ENCODE peak calls at places on chromosomes 11 and 22, in six cellular contexts. T is pancreas, Z is stomach, Y is HCT116, R is breast epithelium, C is OCI-LY7. M is an unnamed sample.

GRCh38 chr11:66591175-66591574 is 1.7 kb downstream of the CCDC87 start:
- DNase-seq in T (no peak), Z (no peak), Y (no peak), R (no peak), C (no peak), M (no peak)

GRCh38 chr22:49847751-49848689 is 5.6 kb upstream of the ZBED4 start:
- DNase-seq in T (peak; percentile 51), Z (no peak), Y (no peak), R (no peak), C (no peak), M (no peak)

GRCh38 chr22:48665286-48666010 is 1162.2 kb downstream of the BRD1 start:
- DNase-seq in T (no peak), Z (no peak), Y (no peak), R (no peak), C (no peak), M (no peak)

GRCh38 chr11:120329556-120329955 is 4.5 kb downstream of the TLCD5 start:
- DNase-seq in T (no peak), Z (no peak), Y (no peak), R (no peak), C (no peak), M (no peak)

GRCh38 chr22:38479096-38479840 is 11.4 kb downstream of the KDELR3 start:
- DNase-seq in T (no peak), Z (no peak), Y (no peak), R (no peak), C (no peak), M (no peak)

GRCh38 chr22:21651521-21652009 is 9.5 kb downstream of the SDF2L1 start:
- DNase-seq in T (no peak), Z (no peak), Y (no peak), R (no peak), C (no peak), M (no peak)

GRCh38 chr11:117443269-117444186 is 115.9 kb downstream of the CEP164 start:
- DNase-seq in T (peak; percentile 48), Z (peak; percentile 34), Y (no peak), R (no peak), C (no peak), M (peak; percentile 86)

GRCh38 chr11:122721201-122721963 is 65.9 kb downstream of the UBASH3B start:
- DNase-seq in T (no peak), Z (no peak), Y (no peak), R (no peak), C (no peak), M (no peak)

GRCh38 chr22:30918761-30919160 is 49.8 kb downstream of the MORC2 start:
- DNase-seq in T (no peak), Z (no peak), Y (no peak), R (no peak), C (no peak), M (no peak)

GRCh38 chr11:12318791-12319733 is 58.3 kb upstream of the PARVA start:
- DNase-seq in T (no peak), Z (no peak), Y (no peak), R (no peak), C (peak; percentile 2), M (peak; percentile 31)

GRCh38 chr11:69799582-69799981 is 19.6 kb downstream of the FGF3 start:
- DNase-seq in T (no peak), Z (no peak), Y (peak; percentile 84), R (no peak), C (peak; percentile 54), M (peak; percentile 43)

GRCh38 chr22:40462195-40462988 is 92.0 kb downstream of the SGSM3 start:
- DNase-seq in T (no peak), Z (no peak), Y (no peak), R (no peak), C (peak; percentile 53), M (no peak)

GRCh38 chr22:21972293-21972779 is 10.3 kb downstream of the TOP3B start:
- DNase-seq in T (no peak), Z (no peak), Y (no peak), R (no peak), C (peak; percentile 66), M (peak; percentile 51)

GRCh38 chr22:31923166-31923565 is 21.2 kb upstream of the YWHAH start:
- DNase-seq in T (peak; percentile 57), Z (no peak), Y (no peak), R (no peak), C (no peak), M (no peak)

GRCh38 chr11:111513240-111513605 is 1.0 kb upstream of the BTG4 start:
- DNase-seq in T (no peak), Z (no peak), Y (no peak), R (no peak), C (no peak), M (no peak)

GRCh38 chr11:111515591-111515990 is 1.0 kb downstream of the HOATZ start:
- DNase-seq in T (no peak), Z (no peak), Y (no peak), R (no peak), C (no peak), M (no peak)

GRCh38 chr11:111510311-111510710 is 1.9 kb downstream of the BTG4 start:
- DNase-seq in T (no peak), Z (no peak), Y (no peak), R (no peak), C (no peak), M (no peak)

GRCh38 chr11:111512296-111513239 is at the start of gene BTG4:
- DNase-seq in T (peak; percentile 11), Z (no peak), Y (no peak), R (no peak), C (no peak), M (peak; percentile 27)

DNA sequence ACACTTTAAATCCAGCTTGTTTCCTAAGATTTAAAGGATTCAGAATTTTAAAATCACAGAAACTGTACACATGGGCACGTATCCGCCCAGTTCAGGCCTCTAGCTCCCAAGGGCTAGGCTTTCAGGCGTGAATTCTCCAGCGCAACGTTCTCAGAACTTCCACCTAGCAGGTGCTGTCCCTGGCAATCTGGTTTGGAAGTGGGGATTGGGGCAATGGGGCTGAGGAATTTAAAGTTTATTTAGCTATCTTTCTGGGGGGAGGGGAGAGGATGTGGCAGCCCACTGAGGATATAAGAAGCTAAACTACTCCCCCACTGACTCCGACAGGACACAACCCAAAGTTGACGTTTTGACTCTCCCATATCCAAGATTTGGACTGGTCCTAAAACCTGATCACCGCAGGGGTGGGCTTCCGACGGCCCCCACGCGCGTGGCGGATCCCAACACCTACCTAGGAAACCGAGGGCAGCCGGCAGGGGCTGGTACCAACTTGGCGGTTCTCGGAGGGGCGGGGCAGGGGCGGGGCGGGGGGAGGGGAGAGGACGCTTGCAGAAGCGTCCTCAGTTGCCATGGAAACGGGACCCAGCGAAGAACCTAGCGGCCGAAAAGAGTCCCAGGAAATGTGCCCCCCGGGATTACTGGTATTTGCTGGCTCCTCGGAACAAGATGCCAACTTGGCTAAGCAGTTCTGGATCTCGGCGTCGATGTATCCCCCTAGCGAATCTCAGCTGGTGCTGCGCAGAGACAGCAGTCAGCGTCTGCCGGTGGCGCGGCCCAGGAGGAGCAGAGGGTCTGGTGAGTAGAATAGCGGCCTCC is at the start of gene HOATZ:
- DNase-seq in T (no peak), Z (no peak), Y (no peak), R (no peak), C (no peak), M (no peak)
- TF ChIP-seq CTCF in T (no peak), Z (no peak), Y (no peak), R (no peak), C (no peak), M (no peak)

GRCh38 chr11:99519095-99519494 is 498.3 kb downstream of the CNTN5 start:
- DNase-seq in T (no peak), Z (no peak), Y (no peak), R (no peak), C (no peak), M (no peak)

DNA sequence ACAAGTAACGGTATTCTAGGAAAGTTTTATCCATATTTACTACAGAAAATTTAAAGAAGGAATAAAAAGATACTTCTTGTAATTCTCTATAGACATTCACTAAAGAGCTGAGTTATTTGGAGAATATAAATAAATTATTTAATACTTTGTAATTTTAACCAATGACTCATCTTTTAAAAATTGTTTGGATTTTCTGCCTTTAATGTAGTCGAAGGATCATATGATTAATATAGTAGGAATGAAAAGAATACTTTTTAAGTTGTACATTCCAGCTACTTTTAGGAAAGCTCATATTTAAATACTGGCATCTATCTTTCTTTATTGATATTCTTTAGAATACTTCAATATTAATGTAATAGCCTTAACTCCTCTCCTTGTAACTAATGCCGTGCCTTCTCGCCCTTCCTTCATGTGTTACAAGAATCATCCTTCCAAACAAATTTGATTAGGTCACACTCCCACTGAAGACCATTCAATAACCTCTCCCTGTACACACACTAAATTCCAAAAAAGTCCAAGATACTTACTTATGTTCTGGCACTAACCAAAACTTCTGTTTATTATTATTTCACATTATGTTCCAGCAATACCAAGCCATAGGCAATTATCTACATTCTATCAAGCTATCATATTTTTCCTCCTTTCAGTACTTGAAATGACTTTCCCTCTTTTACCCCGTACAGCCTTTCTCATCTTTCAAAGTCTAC is 501.9 kb downstream of the CNTN5 start:
- DNase-seq in T (no peak), Z (no peak), Y (no peak), R (no peak), C (no peak), M (no peak)
- H3K9me3 ChIP-seq in T (no peaks in the 10 kb centered on the region), Z (no peaks in the 10 kb centered on the region), Y (peaks cover under 1% of the 10 kb centered on the region), R (no peaks in the 10 kb centered on the region), C (no peaks in the 10 kb centered on the region), M (no peaks in the 10 kb centered on the region)

DNA sequence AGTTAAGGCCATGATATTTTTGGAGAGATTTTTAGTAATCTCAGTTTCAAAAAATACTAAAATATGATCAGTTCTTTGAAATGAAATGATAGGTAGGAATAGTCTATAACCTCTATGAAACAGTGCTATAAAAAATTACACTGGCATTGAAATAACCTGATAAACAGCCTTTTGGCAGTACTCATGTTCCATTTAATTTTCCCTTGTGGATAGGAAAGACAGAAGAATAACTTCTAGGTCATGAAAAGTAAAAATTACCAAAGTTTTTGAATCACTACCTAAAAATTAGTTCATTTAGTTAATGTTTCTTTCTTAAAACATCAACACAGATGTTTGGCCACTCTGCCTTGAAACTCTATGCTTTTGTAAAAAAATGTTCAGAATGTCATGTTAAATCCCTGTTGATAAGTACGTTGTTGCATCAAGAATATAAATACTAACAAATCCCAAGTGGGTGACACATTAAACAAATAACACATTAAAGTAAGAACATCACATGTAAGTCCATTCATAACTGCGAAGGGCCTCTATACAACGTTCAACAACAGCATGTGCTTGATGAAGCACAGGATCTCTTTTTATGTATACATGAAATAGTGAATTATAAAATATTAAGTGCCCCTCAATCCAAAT is 290.2 kb downstream of the SWAP70 start:
- DNase-seq in T (no peak), Z (no peak), Y (no peak), R (no peak), C (no peak), M (no peak)
- TF ChIP-seq CTCF in T (no peak), Z (no peak), Y (no peak), R (no peak), C (no peak), M (no peak)

GRCh38 chr11:60566773-60567172 is 51.6 kb downstream of the MS4A13 start:
- DNase-seq in T (no peak), Z (no peak), Y (no peak), R (no peak), C (no peak), M (no peak)
- H3K9me3 ChIP-seq in T (no peaks in the 10 kb centered on the region), Z (peaks cover 6% of the 10 kb centered on the region), Y (no peaks in the 10 kb centered on the region), R (peaks cover 10% of the 10 kb centered on the region), C (peaks cover 8% of the 10 kb centered on the region), M (peaks cover 22% of the 10 kb centered on the region)

DNA sequence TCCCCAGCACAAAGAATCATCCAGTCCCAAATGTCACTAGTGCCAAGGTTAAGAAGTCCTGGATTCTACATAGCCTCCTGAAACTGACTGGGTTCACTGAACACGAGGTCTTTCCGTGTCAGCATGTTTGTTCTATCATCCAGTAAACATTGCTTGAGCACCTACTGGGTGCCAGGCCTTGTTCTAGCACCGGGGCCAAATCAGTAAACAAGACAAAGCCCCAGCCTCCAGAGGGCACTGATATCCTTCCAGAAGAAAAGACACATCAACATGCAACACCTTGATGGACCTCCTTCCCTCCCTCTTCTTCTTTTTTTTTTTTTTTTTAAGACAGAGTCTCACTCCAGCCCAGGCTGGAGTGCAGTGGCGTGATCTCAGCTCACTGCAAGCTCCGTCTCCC is 26.9 kb downstream of the TPST2 start:
- DNase-seq in T (peak; percentile 56), Z (no peak), Y (no peak), R (no peak), C (peak; percentile 52), M (no peak)
- TF ChIP-seq CTCF in T (no peak), Z (no peak), Y (no peak), R (no peak), C (peak; percentile 65), M (peak; percentile 17)